ENCODE peak calls at places on chromosome 21, in five cellular contexts. A is CD8-positive, alpha-beta T cell; O is fibroblast of lung; X is OCI-LY7; P is hepatocyte. Q is an unnamed sample.
A peak's percentile ranks its signal among the peaks of the same experiment; 100 is the strongest.

GRCh38 chr21:28639742-28640141 is 352.9 kb downstream of the LTN1 start:
- DNase-seq in P (no peak), A (no peak), O (peak; percentile 28), X (no peak), Q (no peak)

GRCh38 chr21:15496896-15497295 is 232.9 kb upstream of the USP25 start:
- DNase-seq in P (no peak), O (no peak), X (no peak), A (no peak), Q (no peak)

GRCh38 chr21:16124397-16125130 is 394.8 kb downstream of the USP25 start:
- DNase-seq in X (no peak), O (peak; percentile 97), P (peak; percentile 24), A (no peak), Q (no peak)

GRCh38 chr21:31530918-31531705 is 128.4 kb upstream of the SOD1 start:
- DNase-seq in O (no peak), P (peak; percentile 38), A (no peak), X (no peak), Q (no peak)

GRCh38 chr21:29571949-29572348 is 273.2 kb downstream of the BACH1 start:
- DNase-seq in A (no peak), X (no peak), P (no peak), O (no peak), Q (no peak)

GRCh38 chr21:38282921-38283320 is 26.1 kb downstream of the KCNJ15 start:
- DNase-seq in A (no peak), O (peak; percentile 81), X (no peak), P (no peak), Q (no peak)

GRCh38 chr21:31802331-31802730 is 70.4 kb upstream of the SCAF4 start:
- DNase-seq in X (no peak), P (no peak), O (no peak), A (no peak), Q (no peak)

GRCh38 chr21:16279658-16280581 is 550.1 kb downstream of the USP25 start:
- DNase-seq in X (no peak), A (no peak), P (peak; percentile 33), O (peak; percentile 55), Q (no peak)

GRCh38 chr21:28636988-28637691 is 355.5 kb downstream of the LTN1 start:
- DNase-seq in X (no peak), P (no peak), O (peak; percentile 79), A (no peak), Q (no peak)

GRCh38 chr21:44872568-44873355 is 728 bp downstream of the PTTG1IP start:
- DNase-seq in A (no peak), P (peak; percentile 60), O (peak; percentile 31), X (peak; percentile 40), Q (no peak)

GRCh38 chr21:43702785-43703067 is 16.2 kb upstream of the PDXK start:
- DNase-seq in O (no peak), X (no peak), A (no peak), P (no peak), Q (no peak)

GRCh38 chr21:34889287-34889536 is 159.9 kb downstream of the RUNX1 start:
- DNase-seq in O (peak; percentile 79), X (no peak), P (peak; percentile 78), A (no peak), Q (no peak)

GRCh38 chr21:34890258-34890723 is 158.8 kb downstream of the RUNX1 start:
- DNase-seq in A (no peak), X (no peak), O (no peak), P (no peak), Q (no peak)

GRCh38 chr21:34889537-34890257 is 159.4 kb downstream of the RUNX1 start:
- DNase-seq in A (peak; percentile 60), X (peak; percentile 78), O (peak; percentile 80), P (peak; percentile 94), Q (peak; percentile 84)

GRCh38 chr21:34887729-34888568 is 161.2 kb downstream of the RUNX1 start:
- DNase-seq in P (peak; percentile 91), X (peak; percentile 31), A (peak; percentile 74), O (peak; percentile 94), Q (peak; percentile 88)

GRCh38 chr21:34888569-34889286 is 160.4 kb downstream of the RUNX1 start:
- DNase-seq in A (peak; percentile 59), X (peak; percentile 72), O (peak; percentile 95), P (peak; percentile 97), Q (peak; percentile 87)
- TF ChIP-seq CTCF in A (no peak), X (no peak), O (no peak), P (no peak), Q (no peak)

GRCh38 chr21:23861908-23862504 is 1745.3 kb downstream of the MRPL39 start:
- DNase-seq in O (no peak), X (no peak), A (no peak), P (no peak), Q (no peak)
- H3K4me3 ChIP-seq in O (no peak overlapping the region), X (no peak overlapping the region), A (no peak overlapping the region), P (no peak overlapping the region), Q (no peak overlapping the region)

GRCh38 chr21:33246506-33246905 is 16.8 kb downstream of the IFNAR2 start:
- DNase-seq in A (no peak), O (no peak), X (no peak), P (no peak), Q (no peak)
- H3K36me3 ChIP-seq in A (peaks cover 52% of the 10 kb centered on the region), O (peaks cover 7% of the 10 kb centered on the region), X (peaks cover 99% of the 10 kb centered on the region), P (no peaks in the 10 kb centered on the region), Q (peaks cover 43% of the 10 kb centered on the region)

GRCh38 chr21:46110499-46111192 is 12.7 kb downstream of the COL6A2 start:
- DNase-seq in X (no peak), P (peak; percentile 6), A (no peak), O (no peak), Q (no peak)
- TF ChIP-seq CTCF in X (no peak), P (no peak), A (no peak), O (no peak), Q (no peak)

GRCh38 chr21:46284722-46285121 is 689 bp downstream of the MCM3AP start:
- DNase-seq in P (no peak), A (no peak), O (no peak), X (no peak), Q (no peak)
- H3K4me3 ChIP-seq in P (peak overlapping the region; percentile 86), A (no peak overlapping the region), O (peak overlapping the region; percentile 91), X (peak overlapping the region; percentile 78), Q (peak overlapping the region; percentile 87)

DNA sequence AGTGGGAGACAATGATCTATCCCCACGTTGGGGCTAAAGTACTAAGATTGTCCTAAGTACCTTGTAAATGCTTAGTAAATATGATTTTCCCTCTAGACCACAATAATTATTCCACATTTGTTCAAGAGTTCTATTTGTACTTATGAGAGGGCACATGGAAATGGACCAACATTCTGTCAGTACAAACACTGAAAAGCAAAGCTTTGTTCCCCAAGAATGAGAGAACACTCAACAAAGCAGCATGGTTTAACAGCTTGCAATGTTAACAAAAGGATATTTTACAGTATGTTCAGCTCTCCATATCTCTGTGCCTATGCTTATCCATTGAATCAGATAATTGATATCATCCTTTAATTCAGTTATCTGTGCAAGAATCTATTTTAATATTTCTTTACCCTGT is 35.4 kb downstream of the RBM11 start:
- DNase-seq in A (no peak), O (no peak), X (no peak), P (no peak), Q (no peak)
- H3K36me3 ChIP-seq in A (no peaks in the 10 kb centered on the region), O (no peaks in the 10 kb centered on the region), X (no peaks in the 10 kb centered on the region), P (no peaks in the 10 kb centered on the region), Q (no peaks in the 10 kb centered on the region)

GRCh38 chr21:36518883-36519492 is 39.1 kb upstream of the CLDN14 start:
- DNase-seq in X (peak; percentile 52), O (no peak), P (no peak), A (no peak), Q (no peak)

GRCh38 chr21:36517366-36518075 is 37.6 kb upstream of the CLDN14 start:
- DNase-seq in O (no peak), X (peak; percentile 23), P (no peak), A (no peak), Q (no peak)

GRCh38 chr21:36512971-36513370 is 33.0 kb upstream of the CLDN14 start:
- DNase-seq in X (no peak), A (no peak), O (no peak), P (no peak), Q (no peak)

GRCh38 chr21:36513430-36513829 is 33.5 kb upstream of the CLDN14 start:
- DNase-seq in A (no peak), P (no peak), O (no peak), X (peak; percentile 82), Q (no peak)

GRCh38 chr21:36516271-36516670 is 36.3 kb upstream of the CLDN14 start:
- DNase-seq in A (no peak), P (no peak), X (peak; percentile 42), O (no peak), Q (no peak)
- TF ChIP-seq CTCF in A (no peak), P (no peak), X (no peak), O (no peak), Q (no peak)

DNA sequence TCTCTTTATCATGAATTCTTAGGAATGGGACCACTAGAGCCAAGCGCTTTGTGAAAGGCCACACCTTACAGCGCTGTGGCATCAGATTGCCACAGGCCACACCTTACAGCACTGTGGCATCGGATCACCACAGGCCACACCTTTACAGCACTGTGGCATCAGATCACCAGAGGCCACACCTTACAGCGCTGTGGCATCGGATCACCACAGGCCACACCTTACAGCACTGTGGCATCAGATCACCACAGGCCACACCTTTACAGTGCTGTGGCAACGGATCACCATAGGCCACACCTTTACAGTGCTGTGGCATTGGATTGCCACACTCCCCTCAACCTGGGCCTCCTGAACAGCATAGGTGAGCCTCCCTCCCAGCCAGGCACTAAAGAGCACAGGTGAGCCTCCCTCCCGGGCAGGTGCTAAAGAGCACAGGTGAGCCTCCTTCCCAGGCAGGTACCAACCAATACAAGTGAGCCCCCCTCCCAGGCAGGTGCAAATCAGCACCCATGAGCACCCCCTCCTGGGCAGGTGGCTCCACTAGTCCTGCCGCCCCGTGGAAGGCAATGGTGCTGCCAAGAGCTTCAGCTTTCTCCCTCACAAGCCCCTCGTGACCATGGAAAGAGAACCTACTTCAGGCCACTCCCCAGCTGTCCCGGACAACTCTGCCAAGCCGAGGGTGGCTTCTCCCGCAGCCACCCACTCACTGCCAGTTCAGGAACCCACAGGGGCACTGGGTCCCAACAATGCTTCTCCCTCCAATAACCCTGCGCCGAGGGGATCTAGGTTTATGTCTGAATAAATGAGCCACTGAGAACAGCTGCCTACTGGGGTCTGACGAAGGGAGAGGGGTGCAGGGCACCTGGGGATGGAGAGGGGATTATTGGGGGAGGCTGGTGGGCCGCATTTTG is 46.7 kb downstream of the PRDM15 start:
- DNase-seq in X (no peak), A (no peak), P (no peak), O (no peak), Q (no peak)
- H3K4me3 ChIP-seq in X (peak overlapping the region; percentile 43), A (no peak overlapping the region), P (no peak overlapping the region), O (no peak overlapping the region), Q (no peak overlapping the region)

DNA sequence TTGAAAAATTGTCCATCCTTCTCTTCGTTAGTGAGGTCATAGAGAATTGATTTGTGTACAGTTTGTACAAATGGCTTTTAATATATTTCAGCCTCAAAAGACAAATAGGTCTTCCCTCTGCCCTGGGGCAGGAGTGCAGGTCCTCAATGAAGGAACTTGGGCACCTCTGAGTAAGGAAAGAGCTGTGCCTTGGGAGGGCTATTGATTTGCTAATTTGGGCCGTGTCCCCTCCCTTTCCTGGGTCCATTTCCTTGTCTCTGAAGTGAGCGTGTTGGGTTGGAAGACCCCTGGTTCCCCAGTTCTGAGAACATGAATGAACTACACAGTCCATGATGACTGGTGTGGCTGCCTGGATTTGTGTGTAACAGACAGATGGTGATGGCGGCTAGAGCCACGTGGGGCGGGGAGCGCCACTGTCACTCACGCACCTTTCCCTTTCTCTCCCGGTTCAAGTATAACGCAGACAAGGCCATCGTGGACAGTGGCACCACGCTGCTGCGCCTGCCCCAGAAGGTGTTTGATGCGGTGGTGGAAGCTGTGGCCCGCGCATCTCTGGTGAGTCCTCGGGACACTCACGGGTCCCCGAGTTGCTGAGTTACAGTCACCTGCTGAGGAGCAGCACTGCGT is 71.0 kb upstream of the FAM3B start:
- DNase-seq in P (no peak), X (no peak), A (no peak), O (no peak), Q (no peak)
- H3K36me3 ChIP-seq in P (no peaks in the 10 kb centered on the region), X (no peaks in the 10 kb centered on the region), A (no peaks in the 10 kb centered on the region), O (no peaks in the 10 kb centered on the region), Q (no peaks in the 10 kb centered on the region)